ENCODE peak calls at places on chromosome 10, in five cellular contexts. I is EH, U is brain microvascular endothelial cell, M is left ventricle myocardium superior, Q is GM20000. J is an unnamed sample.

GRCh38 chr10:71854031-71854430 is 3.0 kb upstream of the PSAP start:
- DNase-seq in U (no peak), M (no peak), Q (no peak), I (peak; percentile 61), J (no peak)

GRCh38 chr10:17056781-17057191 is 72.8 kb downstream of the CUBN start:
- DNase-seq in I (peak; percentile 76), Q (no peak), M (no peak), U (no peak), J (no peak)

GRCh38 chr10:74460812-74461211 is 309.8 kb downstream of the ADK start:
- DNase-seq in I (peak; percentile 35), M (no peak), Q (peak; percentile 3), U (no peak), J (no peak)

GRCh38 chr10:113751116-113751728 is at the start of gene PLEKHS1:
- DNase-seq in U (no peak), Q (no peak), M (no peak), I (peak; percentile 87), J (peak; percentile 52)

GRCh38 chr10:31419394-31420063 is 100.5 kb downstream of the ZEB1 start:
- DNase-seq in M (no peak), U (peak; percentile 6), I (peak; percentile 36), Q (no peak), J (no peak)

GRCh38 chr10:96229568-96230030 is 41.8 kb downstream of the BLNK start:
- DNase-seq in U (peak; percentile 68), M (peak; percentile 87), Q (peak; percentile 61), I (peak; percentile 56), J (peak; percentile 92)

GRCh38 chr10:56537984-56538383 is 176.9 kb upstream of the ZWINT start:
- DNase-seq in M (no peak), I (peak; percentile 34), U (peak; percentile 60), Q (no peak), J (no peak)

GRCh38 chr10:88642991-88643390 is 21.3 kb upstream of the LIPF start:
- DNase-seq in M (no peak), I (peak; percentile 61), Q (no peak), U (peak; percentile 14), J (no peak)